ENCODE peak calls at places on chromosomes 11 and 22, in seven cellular contexts. One of them, this sample, is unnamed.

GRCh38 chr11:7251836-7252682 is at the start of gene SYT9:
- DNase-seq in renal cortical epithelial cell: no peak
- DNase-seq in AG08395: peak
- DNase-seq in posterior vena cava: peak
- DNase-seq in NCI-H748 treated with DMSO at 0.1 percent for 48 hours: peak
- DNase-seq in stimulated activated CD4-positive, alpha-beta T cell treated with anti-CD3 and anti-CD28 coated beads, Interleukin-15, amount 100 ng/mL, for 24 hours: peak
- DNase-seq in lung microvascular endothelial cell: peak
- DNase-seq in this sample: no peak

GRCh38 chr11:43803766-43804165 is 76.9 kb upstream of the ALKBH3 start:
- DNase-seq in renal cortical epithelial cell: no peak
- DNase-seq in AG08395: no peak
- DNase-seq in posterior vena cava: no peak
- DNase-seq in NCI-H748 treated with DMSO at 0.1 percent for 48 hours: no peak
- DNase-seq in stimulated activated CD4-positive, alpha-beta T cell treated with anti-CD3 and anti-CD28 coated beads, Interleukin-15, amount 100 ng/mL, for 24 hours: no peak
- DNase-seq in lung microvascular endothelial cell: no peak
- DNase-seq in this sample: no peak

GRCh38 chr11:1642288-1643145 is 12.9 kb downstream of the KRTAP5-5 start:
- DNase-seq in renal cortical epithelial cell: no peak
- DNase-seq in AG08395: no peak
- DNase-seq in posterior vena cava: peak
- DNase-seq in NCI-H748 treated with DMSO at 0.1 percent for 48 hours: no peak
- DNase-seq in stimulated activated CD4-positive, alpha-beta T cell treated with anti-CD3 and anti-CD28 coated beads, Interleukin-15, amount 100 ng/mL, for 24 hours: no peak
- DNase-seq in lung microvascular endothelial cell: no peak
- DNase-seq in this sample: no peak

GRCh38 chr11:128157423-128158298 is 429.7 kb downstream of the ETS1 start:
- DNase-seq in renal cortical epithelial cell: peak
- DNase-seq in AG08395: peak
- DNase-seq in posterior vena cava: no peak
- DNase-seq in NCI-H748 treated with DMSO at 0.1 percent for 48 hours: peak
- DNase-seq in stimulated activated CD4-positive, alpha-beta T cell treated with anti-CD3 and anti-CD28 coated beads, Interleukin-15, amount 100 ng/mL, for 24 hours: peak
- DNase-seq in lung microvascular endothelial cell: peak
- DNase-seq in this sample: peak

GRCh38 chr11:112558691-112559090 is 298.0 kb upstream of the PLET1 start:
- DNase-seq in renal cortical epithelial cell: no peak
- DNase-seq in AG08395: no peak
- DNase-seq in posterior vena cava: no peak
- DNase-seq in NCI-H748 treated with DMSO at 0.1 percent for 48 hours: no peak
- DNase-seq in stimulated activated CD4-positive, alpha-beta T cell treated with anti-CD3 and anti-CD28 coated beads, Interleukin-15, amount 100 ng/mL, for 24 hours: no peak
- DNase-seq in lung microvascular endothelial cell: no peak
- DNase-seq in this sample: no peak

GRCh38 chr11:69320756-69321741 is 27.1 kb downstream of the MYEOV start:
- DNase-seq in renal cortical epithelial cell: no peak
- DNase-seq in AG08395: peak
- DNase-seq in posterior vena cava: peak
- DNase-seq in NCI-H748 treated with DMSO at 0.1 percent for 48 hours: no peak
- DNase-seq in stimulated activated CD4-positive, alpha-beta T cell treated with anti-CD3 and anti-CD28 coated beads, Interleukin-15, amount 100 ng/mL, for 24 hours: no peak
- DNase-seq in lung microvascular endothelial cell: peak
- DNase-seq in this sample: no peak

GRCh38 chr11:70628881-70629844 is 230.8 kb downstream of the CTTN start:
- DNase-seq in renal cortical epithelial cell: no peak
- DNase-seq in AG08395: no peak
- DNase-seq in posterior vena cava: no peak
- DNase-seq in NCI-H748 treated with DMSO at 0.1 percent for 48 hours: peak
- DNase-seq in stimulated activated CD4-positive, alpha-beta T cell treated with anti-CD3 and anti-CD28 coated beads, Interleukin-15, amount 100 ng/mL, for 24 hours: no peak
- DNase-seq in lung microvascular endothelial cell: no peak
- DNase-seq in this sample: peak

GRCh38 chr22:35334010-35334409 is 34.3 kb downstream of the TOM1 start:
- DNase-seq in renal cortical epithelial cell: no peak
- DNase-seq in AG08395: no peak
- DNase-seq in posterior vena cava: no peak
- DNase-seq in NCI-H748 treated with DMSO at 0.1 percent for 48 hours: no peak
- DNase-seq in stimulated activated CD4-positive, alpha-beta T cell treated with anti-CD3 and anti-CD28 coated beads, Interleukin-15, amount 100 ng/mL, for 24 hours: peak
- DNase-seq in lung microvascular endothelial cell: no peak
- DNase-seq in this sample: no peak

GRCh38 chr11:66864172-66864901 is 7.5 kb downstream of the LRFN4 start:
- DNase-seq in renal cortical epithelial cell: no peak
- DNase-seq in AG08395: no peak
- DNase-seq in posterior vena cava: no peak
- DNase-seq in NCI-H748 treated with DMSO at 0.1 percent for 48 hours: no peak
- DNase-seq in stimulated activated CD4-positive, alpha-beta T cell treated with anti-CD3 and anti-CD28 coated beads, Interleukin-15, amount 100 ng/mL, for 24 hours: no peak
- DNase-seq in lung microvascular endothelial cell: no peak
- DNase-seq in this sample: no peak

GRCh38 chr11:103805688-103806009 is 230.8 kb upstream of the DDI1 start:
- DNase-seq in renal cortical epithelial cell: peak
- DNase-seq in AG08395: no peak
- DNase-seq in posterior vena cava: no peak
- DNase-seq in NCI-H748 treated with DMSO at 0.1 percent for 48 hours: no peak
- DNase-seq in stimulated activated CD4-positive, alpha-beta T cell treated with anti-CD3 and anti-CD28 coated beads, Interleukin-15, amount 100 ng/mL, for 24 hours: no peak
- DNase-seq in lung microvascular endothelial cell: no peak
- DNase-seq in this sample: no peak

GRCh38 chr11:81135570-81135969 is 1598.1 kb downstream of the FAM181B start:
- DNase-seq in renal cortical epithelial cell: no peak
- DNase-seq in AG08395: no peak
- DNase-seq in posterior vena cava: no peak
- DNase-seq in NCI-H748 treated with DMSO at 0.1 percent for 48 hours: no peak
- DNase-seq in stimulated activated CD4-positive, alpha-beta T cell treated with anti-CD3 and anti-CD28 coated beads, Interleukin-15, amount 100 ng/mL, for 24 hours: no peak
- DNase-seq in lung microvascular endothelial cell: no peak
- DNase-seq in this sample: no peak

GRCh38 chr11:47143322-47143721 is 33.4 kb downstream of the ARFGAP2 start:
- DNase-seq in renal cortical epithelial cell: peak
- DNase-seq in AG08395: peak
- DNase-seq in posterior vena cava: no peak
- DNase-seq in NCI-H748 treated with DMSO at 0.1 percent for 48 hours: peak
- DNase-seq in stimulated activated CD4-positive, alpha-beta T cell treated with anti-CD3 and anti-CD28 coated beads, Interleukin-15, amount 100 ng/mL, for 24 hours: no peak
- DNase-seq in lung microvascular endothelial cell: peak
- DNase-seq in this sample: no peak

GRCh38 chr11:109039611-109040010 is 374.7 kb downstream of the DDX10 start:
- DNase-seq in renal cortical epithelial cell: peak
- DNase-seq in AG08395: no peak
- DNase-seq in posterior vena cava: no peak
- DNase-seq in NCI-H748 treated with DMSO at 0.1 percent for 48 hours: no peak
- DNase-seq in stimulated activated CD4-positive, alpha-beta T cell treated with anti-CD3 and anti-CD28 coated beads, Interleukin-15, amount 100 ng/mL, for 24 hours: no peak
- DNase-seq in lung microvascular endothelial cell: peak
- DNase-seq in this sample: no peak

GRCh38 chr22:30859714-30860095 is 108.9 kb downstream of the MORC2 start:
- DNase-seq in renal cortical epithelial cell: no peak
- DNase-seq in AG08395: peak
- DNase-seq in posterior vena cava: peak
- DNase-seq in NCI-H748 treated with DMSO at 0.1 percent for 48 hours: no peak
- DNase-seq in stimulated activated CD4-positive, alpha-beta T cell treated with anti-CD3 and anti-CD28 coated beads, Interleukin-15, amount 100 ng/mL, for 24 hours: no peak
- DNase-seq in lung microvascular endothelial cell: no peak
- DNase-seq in this sample: no peak

GRCh38 chr11:24559315-24559714 is 62.5 kb downstream of the LUZP2 start:
- DNase-seq in renal cortical epithelial cell: no peak
- DNase-seq in AG08395: no peak
- DNase-seq in posterior vena cava: no peak
- DNase-seq in NCI-H748 treated with DMSO at 0.1 percent for 48 hours: no peak
- DNase-seq in stimulated activated CD4-positive, alpha-beta T cell treated with anti-CD3 and anti-CD28 coated beads, Interleukin-15, amount 100 ng/mL, for 24 hours: no peak
- DNase-seq in lung microvascular endothelial cell: no peak
- DNase-seq in this sample: no peak

GRCh38 chr11:65850217-65851082 is 7.5 kb downstream of the CFL1 start:
- DNase-seq in renal cortical epithelial cell: no peak
- DNase-seq in AG08395: no peak
- DNase-seq in posterior vena cava: peak
- DNase-seq in NCI-H748 treated with DMSO at 0.1 percent for 48 hours: no peak
- DNase-seq in stimulated activated CD4-positive, alpha-beta T cell treated with anti-CD3 and anti-CD28 coated beads, Interleukin-15, amount 100 ng/mL, for 24 hours: no peak
- DNase-seq in lung microvascular endothelial cell: no peak
- DNase-seq in this sample: no peak

GRCh38 chr22:19873138-19873959 is 18.7 kb upstream of the GNB1L start:
- DNase-seq in renal cortical epithelial cell: no peak
- DNase-seq in AG08395: no peak
- DNase-seq in posterior vena cava: peak
- DNase-seq in NCI-H748 treated with DMSO at 0.1 percent for 48 hours: no peak
- DNase-seq in stimulated activated CD4-positive, alpha-beta T cell treated with anti-CD3 and anti-CD28 coated beads, Interleukin-15, amount 100 ng/mL, for 24 hours: no peak
- DNase-seq in lung microvascular endothelial cell: no peak
- DNase-seq in this sample: no peak

GRCh38 chr22:38017272-38017920 is 33.0 kb upstream of the SOX10 start:
- DNase-seq in renal cortical epithelial cell: peak
- DNase-seq in AG08395: peak
- DNase-seq in posterior vena cava: peak
- DNase-seq in NCI-H748 treated with DMSO at 0.1 percent for 48 hours: no peak
- DNase-seq in stimulated activated CD4-positive, alpha-beta T cell treated with anti-CD3 and anti-CD28 coated beads, Interleukin-15, amount 100 ng/mL, for 24 hours: no peak
- DNase-seq in lung microvascular endothelial cell: peak
- DNase-seq in this sample: no peak

GRCh38 chr11:45513806-45514340 is 151.5 kb downstream of the CHST1 start:
- DNase-seq in renal cortical epithelial cell: no peak
- DNase-seq in AG08395: no peak
- DNase-seq in posterior vena cava: no peak
- DNase-seq in NCI-H748 treated with DMSO at 0.1 percent for 48 hours: no peak
- DNase-seq in stimulated activated CD4-positive, alpha-beta T cell treated with anti-CD3 and anti-CD28 coated beads, Interleukin-15, amount 100 ng/mL, for 24 hours: no peak
- DNase-seq in lung microvascular endothelial cell: no peak
- DNase-seq in this sample: no peak

GRCh38 chr11:12273618-12273995 is 103.8 kb upstream of the PARVA start:
- DNase-seq in renal cortical epithelial cell: no peak
- DNase-seq in AG08395: no peak
- DNase-seq in posterior vena cava: no peak
- DNase-seq in NCI-H748 treated with DMSO at 0.1 percent for 48 hours: no peak
- DNase-seq in stimulated activated CD4-positive, alpha-beta T cell treated with anti-CD3 and anti-CD28 coated beads, Interleukin-15, amount 100 ng/mL, for 24 hours: no peak
- DNase-seq in lung microvascular endothelial cell: no peak
- DNase-seq in this sample: no peak

GRCh38 chr11:19345519-19345847 is 104.7 kb upstream of the E2F8 start:
- DNase-seq in renal cortical epithelial cell: no peak
- DNase-seq in AG08395: peak
- DNase-seq in posterior vena cava: peak
- DNase-seq in NCI-H748 treated with DMSO at 0.1 percent for 48 hours: no peak
- DNase-seq in stimulated activated CD4-positive, alpha-beta T cell treated with anti-CD3 and anti-CD28 coated beads, Interleukin-15, amount 100 ng/mL, for 24 hours: peak
- DNase-seq in lung microvascular endothelial cell: peak
- DNase-seq in this sample: peak

GRCh38 chr11:34395916-34396555 is 38.2 kb upstream of the ABTB2 start:
- DNase-seq in renal cortical epithelial cell: peak
- DNase-seq in AG08395: peak
- DNase-seq in posterior vena cava: no peak
- DNase-seq in NCI-H748 treated with DMSO at 0.1 percent for 48 hours: no peak
- DNase-seq in stimulated activated CD4-positive, alpha-beta T cell treated with anti-CD3 and anti-CD28 coated beads, Interleukin-15, amount 100 ng/mL, for 24 hours: no peak
- DNase-seq in lung microvascular endothelial cell: peak
- DNase-seq in this sample: no peak

GRCh38 chr11:15810581-15810980 is 545.8 kb downstream of the SOX6 start:
- DNase-seq in renal cortical epithelial cell: no peak
- DNase-seq in AG08395: no peak
- DNase-seq in posterior vena cava: no peak
- DNase-seq in NCI-H748 treated with DMSO at 0.1 percent for 48 hours: no peak
- DNase-seq in stimulated activated CD4-positive, alpha-beta T cell treated with anti-CD3 and anti-CD28 coated beads, Interleukin-15, amount 100 ng/mL, for 24 hours: no peak
- DNase-seq in lung microvascular endothelial cell: no peak
- DNase-seq in this sample: no peak

GRCh38 chr11:119741369-119742262 is 12.6 kb upstream of the NECTIN1 start:
- DNase-seq in renal cortical epithelial cell: no peak
- DNase-seq in AG08395: peak
- DNase-seq in posterior vena cava: peak
- DNase-seq in NCI-H748 treated with DMSO at 0.1 percent for 48 hours: no peak
- DNase-seq in stimulated activated CD4-positive, alpha-beta T cell treated with anti-CD3 and anti-CD28 coated beads, Interleukin-15, amount 100 ng/mL, for 24 hours: peak
- DNase-seq in lung microvascular endothelial cell: peak
- DNase-seq in this sample: no peak

This sample was measured in NCI-H1436.